ENCODE peak calls at places on chromosome 12, in eight cellular contexts. X is upper lobe of left lung, I is stomach, C is pancreas, Z is bronchial epithelial cell, E is Peyer's patch, U is transverse colon, O is GM23338. K is an unnamed sample.

GRCh38 chr12:124159655-124160054 is 135.2 kb upstream of the RFLNA start:
- DNase-seq in X (no peak), I (no peak), C (no peak), Z (no peak), E (no peak), U (peak; percentile 55), O (no peak), K (no peak)

GRCh38 chr12:124603910-124604775 is 36.7 kb upstream of the NCOR2 start:
- DNase-seq in X (no peak), I (no peak), C (no peak), Z (no peak), E (no peak), U (peak; percentile 52), O (no peak), K (no peak)

GRCh38 chr12:10191865-10192264 is 13.0 kb downstream of the TMEM52B start:
- DNase-seq in X (no peak), I (no peak), C (no peak), Z (peak; percentile 75), E (no peak), U (no peak), O (peak; percentile 27), K (no peak)

GRCh38 chr12:104630230-104630670 is 173.5 kb downstream of the CHST11 start:
- DNase-seq in X (no peak), I (no peak), C (no peak), Z (no peak), E (no peak), U (no peak), O (peak; percentile 28), K (no peak)

GRCh38 chr12:18165422-18165871 is 75.5 kb upstream of the RERGL start:
- DNase-seq in X (no peak), I (no peak), C (no peak), Z (peak; percentile 66), E (no peak), U (no peak), O (no peak), K (no peak)

GRCh38 chr12:100127766-100128508 is 14.7 kb downstream of the BLTP3B start:
- DNase-seq in X (no peak), I (no peak), C (no peak), Z (peak; percentile 80), E (no peak), U (no peak), O (no peak), K (no peak)

GRCh38 chr12:69457433-69457832 is 12.8 kb upstream of the FRS2 start:
- DNase-seq in X (no peak), I (no peak), C (no peak), Z (no peak), E (no peak), U (no peak), O (no peak), K (no peak)

GRCh38 chr12:107319536-107320030 is 226.2 kb upstream of the CRY1 start:
- DNase-seq in X (no peak), I (no peak), C (no peak), Z (no peak), E (no peak), U (no peak), O (no peak), K (no peak)

GRCh38 chr12:84035766-84036165 is 876.8 kb downstream of the SLC6A15 start:
- DNase-seq in X (no peak), I (no peak), C (no peak), Z (no peak), E (no peak), U (no peak), O (no peak), K (no peak)

GRCh38 chr12:121668750-121669524 is 517 bp downstream of the MORN3 start:
- DNase-seq in X (no peak), I (peak; percentile 39), C (no peak), Z (no peak), E (peak; percentile 64), U (peak; percentile 33), O (peak; percentile 92), K (no peak)

GRCh38 chr12:126874427-126875026 is 1392.4 kb upstream of the TMEM132C start:
- DNase-seq in X (peak; percentile 28), I (peak; percentile 65), C (peak; percentile 76), Z (no peak), E (peak; percentile 32), U (peak; percentile 62), O (peak; percentile 70), K (no peak)

GRCh38 chr12:68647507-68647906 is 36.8 kb downstream of the RAP1B start:
- DNase-seq in X (no peak), I (no peak), C (no peak), Z (no peak), E (no peak), U (no peak), O (no peak), K (no peak)

GRCh38 chr12:62813031-62813829 is 121.7 kb downstream of the PPM1H start:
- DNase-seq in X (peak; percentile 75), I (peak; percentile 61), C (peak; percentile 40), Z (peak; percentile 49), E (peak; percentile 25), U (peak; percentile 45), O (peak; percentile 89), K (peak; percentile 57)

GRCh38 chr12:62814243-62814642 is 120.7 kb downstream of the PPM1H start:
- DNase-seq in X (no peak), I (no peak), C (no peak), Z (no peak), E (no peak), U (no peak), O (no peak), K (no peak)

GRCh38 chr12:62816624-62817023 is 118.3 kb downstream of the PPM1H start:
- DNase-seq in X (no peak), I (no peak), C (no peak), Z (no peak), E (no peak), U (no peak), O (no peak), K (no peak)

GRCh38 chr12:62817556-62818271 is 117.2 kb downstream of the PPM1H start:
- DNase-seq in X (no peak), I (no peak), C (no peak), Z (peak; percentile 49), E (no peak), U (no peak), O (no peak), K (no peak)
- H3K4me3 ChIP-seq in X (no peak overlapping the region), I (no peak overlapping the region), C (no peak overlapping the region), Z (peak overlapping the region; percentile 5), E (no peak overlapping the region), U (no peak overlapping the region), O (no peak overlapping the region), K (peak overlapping the region; percentile 19)

GRCh38 chr12:57512665-57513064 is 7.6 kb downstream of the DDIT3 start:
- DNase-seq in X (no peak), I (no peak), C (no peak), Z (no peak), E (no peak), U (no peak), O (no peak), K (no peak)
- H3K27me3 ChIP-seq in X (no peaks in the 10 kb centered on the region), I (no peaks in the 10 kb centered on the region), C (no peaks in the 10 kb centered on the region), Z (no peaks in the 10 kb centered on the region), E (no peaks in the 10 kb centered on the region), U (no peaks in the 10 kb centered on the region), O (no peaks in the 10 kb centered on the region), K (no peaks in the 10 kb centered on the region)

GRCh38 chr12:56699020-56699661 is 11.1 kb upstream of the PTGES3 start:
- DNase-seq in X (no peak), I (no peak), C (no peak), Z (no peak), E (no peak), U (no peak), O (no peak), K (no peak)

GRCh38 chr12:56694161-56694560 is 6.1 kb upstream of the PTGES3 start:
- DNase-seq in X (no peak), I (no peak), C (no peak), Z (no peak), E (no peak), U (no peak), O (no peak), K (no peak)

GRCh38 chr12:56695327-56696101 is 7.4 kb upstream of the PTGES3 start:
- DNase-seq in X (no peak), I (no peak), C (no peak), Z (no peak), E (no peak), U (no peak), O (no peak), K (no peak)
- TF ChIP-seq CTCF in X (no peak), I (no peak), C (no peak), Z (no peak), E (no peak), U (no peak), O (no peak), K (no peak)

GRCh38 chr12:11717533-11717961 is 68.1 kb downstream of the ETV6 start:
- DNase-seq in X (no peak), I (no peak), C (no peak), Z (no peak), E (no peak), U (no peak), O (no peak), K (no peak)

GRCh38 chr12:11718105-11718504 is 68.6 kb downstream of the ETV6 start:
- DNase-seq in X (no peak), I (no peak), C (no peak), Z (no peak), E (no peak), U (peak; percentile 27), O (no peak), K (no peak)

GRCh38 chr12:11719678-11720099 is 70.2 kb downstream of the ETV6 start:
- DNase-seq in X (peak; percentile 86), I (no peak), C (no peak), Z (peak; percentile 94), E (peak; percentile 53), U (peak; percentile 39), O (peak; percentile 57), K (peak; percentile 54)

GRCh38 chr12:11716794-11717532 is 67.5 kb downstream of the ETV6 start:
- DNase-seq in X (no peak), I (no peak), C (no peak), Z (no peak), E (no peak), U (peak; percentile 38), O (no peak), K (no peak)

DNA sequence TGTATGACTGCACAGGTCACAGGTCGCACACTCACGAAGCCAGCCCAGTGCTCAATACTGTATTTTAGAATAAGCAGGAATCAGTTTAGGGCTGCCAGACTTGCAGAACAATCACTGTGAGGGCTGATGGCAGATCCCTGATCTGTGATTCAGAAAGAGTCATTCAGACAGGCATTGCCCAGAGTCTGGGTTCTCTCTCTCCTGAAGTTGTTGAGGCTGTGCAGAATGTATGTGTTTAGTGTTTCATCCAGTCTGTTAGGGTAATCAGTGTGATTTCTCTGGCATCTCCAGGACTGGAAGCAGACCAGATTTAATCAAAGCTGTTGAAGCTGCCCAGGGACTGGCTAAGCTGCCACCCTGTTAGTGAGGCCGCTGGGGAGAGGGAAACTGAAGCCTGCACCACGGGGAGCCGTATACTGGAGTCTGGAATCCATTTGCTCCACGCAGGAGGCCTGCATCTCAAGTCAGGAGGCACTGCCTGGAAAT is 69.3 kb downstream of the ETV6 start:
- DNase-seq in X (no peak), I (no peak), C (no peak), Z (peak; percentile 90), E (no peak), U (no peak), O (no peak), K (no peak)
- H3K4me3 ChIP-seq in X (no peak overlapping the region), I (no peak overlapping the region), C (no peak overlapping the region), Z (no peak overlapping the region), E (no peak overlapping the region), U (no peak overlapping the region), O (no peak overlapping the region), K (no peak overlapping the region)